ENCODE peak calls at places on chromosome 1, in five cellular contexts. L, Z, V, G and H are unnamed samples.

GRCh38 chr1:94019327-94019726 is 101.6 kb downstream of the ABCA4 start:
- DNase-seq in L (no peak), Z (no peak), V (no peak), G (no peak), H (no peak)

GRCh38 chr1:110673805-110674336 is 869 bp downstream of the KCNA3 start:
- DNase-seq in L (no peak), Z (no peak), V (no peak), G (no peak), H (no peak)

GRCh38 chr1:33435096-33435820 is 4.4 kb upstream of the PHC2 start:
- DNase-seq in L (peak), Z (no peak), V (peak), G (no peak), H (peak)

GRCh38 chr1:37123266-37123665 is 89.0 kb upstream of the GRIK3 start:
- DNase-seq in L (peak), Z (no peak), V (peak), G (no peak), H (no peak)

GRCh38 chr1:236750928-236751327 is 44.2 kb upstream of the MTR start:
- DNase-seq in L (no peak), Z (no peak), V (no peak), G (no peak), H (no peak)

GRCh38 chr1:19643113-19643512 is 998 bp upstream of the NBL1 start:
- DNase-seq in L (peak), Z (no peak), V (peak), G (no peak), H (peak)

GRCh38 chr1:42841010-42841409 is 5.4 kb upstream of the ZNF691 start:
- DNase-seq in L (no peak), Z (no peak), V (no peak), G (no peak), H (peak)

GRCh38 chr1:166089804-166090203 is 77.0 kb downstream of the FAM78B start:
- DNase-seq in L (no peak), Z (no peak), V (no peak), G (no peak), H (no peak)

GRCh38 chr1:46603858-46604549 is at the start of gene MKNK1:
- DNase-seq in L (peak), Z (peak), V (peak), G (peak), H (peak)

GRCh38 chr1:92916899-92917298 is 44.4 kb downstream of the DIPK1A start:
- DNase-seq in L (no peak), Z (no peak), V (peak), G (no peak), H (peak)